ENCODE peak calls at places on chromosomes 5 and 9, in seven cellular contexts. M is H9, G is H1, W is IMR-90, N is neuronal stem cell, R is trophoblast cell, B is mesendoderm. L is an unnamed sample.

GRCh38 chr5:141919218-141920129 is 4.2 kb upstream of the DELE1 start:
- DNase-seq in M (no peak), G (no peak), W (no peak), N (no peak), R (no peak), B (no peak), L (no peak)

GRCh38 chr9:4024281-4024680 is 275.6 kb downstream of the GLIS3 start:
- DNase-seq in M (no peak), G (no peak), W (no peak), N (no peak), R (no peak), B (no peak), L (no peak)

GRCh38 chr9:4375424-4376195 is 75.7 kb upstream of the GLIS3 start:
- DNase-seq in M (no peak), G (no peak), W (peak; percentile 82), N (peak; percentile 27), R (peak; percentile 44), B (no peak), L (peak; percentile 82)

GRCh38 chr9:85061969-85062368 is 392.4 kb downstream of the NTRK2 start:
- DNase-seq in M (no peak), G (no peak), W (no peak), N (no peak), R (no peak), B (no peak), L (no peak)

GRCh38 chr5:178249191-178249989 is 16.8 kb upstream of the PHYKPL start:
- DNase-seq in M (no peak), G (no peak), W (peak; percentile 48), N (no peak), R (no peak), B (no peak), L (no peak)

GRCh38 chr5:53397845-53398244 is 82.6 kb upstream of the FST start:
- DNase-seq in M (no peak), G (no peak), W (peak; percentile 90), N (no peak), R (no peak), B (peak; percentile 37), L (peak; percentile 85)

GRCh38 chr5:149675467-149676201 is 54.5 kb upstream of the PPARGC1B start:
- DNase-seq in M (no peak), G (no peak), W (no peak), N (no peak), R (no peak), B (no peak), L (no peak)

GRCh38 chr5:88883059-88883565 is at the start of gene MEF2C:
- DNase-seq in M (peak; percentile 55), G (no peak), W (peak; percentile 81), N (peak; percentile 63), R (peak; percentile 54), B (peak; percentile 54), L (peak; percentile 91)

GRCh38 chr9:7216004-7216821 is 458.4 kb downstream of the KDM4C start:
- DNase-seq in M (no peak), G (no peak), W (peak; percentile 7), N (no peak), R (no peak), B (peak; percentile 21), L (peak; percentile 79)

GRCh38 chr9:129225815-129226214 is 47.8 kb upstream of the IER5L start:
- DNase-seq in M (peak; percentile 87), G (no peak), W (peak; percentile 73), N (peak; percentile 44), R (no peak), B (peak; percentile 94), L (peak; percentile 94)

GRCh38 chr5:80125962-80126480 is 90.9 kb downstream of the THBS4 start:
- DNase-seq in M (no peak), G (no peak), W (peak; percentile 48), N (no peak), R (peak; percentile 54), B (no peak), L (peak; percentile 59)

GRCh38 chr9:133980864-133981588 is 11.1 kb downstream of the VAV2 start:
- DNase-seq in M (no peak), G (no peak), W (no peak), N (no peak), R (no peak), B (no peak), L (no peak)

GRCh38 chr9:133979921-133980863 is 11.9 kb downstream of the VAV2 start:
- DNase-seq in M (no peak), G (no peak), W (no peak), N (no peak), R (peak; percentile 50), B (no peak), L (no peak)

GRCh38 chr9:133977421-133978201 is 14.5 kb downstream of the VAV2 start:
- DNase-seq in M (no peak), G (no peak), W (no peak), N (no peak), R (no peak), B (no peak), L (no peak)

GRCh38 chr9:133978226-133979123 is 13.6 kb downstream of the VAV2 start:
- DNase-seq in M (no peak), G (no peak), W (no peak), N (no peak), R (no peak), B (no peak), L (no peak)

DNA sequence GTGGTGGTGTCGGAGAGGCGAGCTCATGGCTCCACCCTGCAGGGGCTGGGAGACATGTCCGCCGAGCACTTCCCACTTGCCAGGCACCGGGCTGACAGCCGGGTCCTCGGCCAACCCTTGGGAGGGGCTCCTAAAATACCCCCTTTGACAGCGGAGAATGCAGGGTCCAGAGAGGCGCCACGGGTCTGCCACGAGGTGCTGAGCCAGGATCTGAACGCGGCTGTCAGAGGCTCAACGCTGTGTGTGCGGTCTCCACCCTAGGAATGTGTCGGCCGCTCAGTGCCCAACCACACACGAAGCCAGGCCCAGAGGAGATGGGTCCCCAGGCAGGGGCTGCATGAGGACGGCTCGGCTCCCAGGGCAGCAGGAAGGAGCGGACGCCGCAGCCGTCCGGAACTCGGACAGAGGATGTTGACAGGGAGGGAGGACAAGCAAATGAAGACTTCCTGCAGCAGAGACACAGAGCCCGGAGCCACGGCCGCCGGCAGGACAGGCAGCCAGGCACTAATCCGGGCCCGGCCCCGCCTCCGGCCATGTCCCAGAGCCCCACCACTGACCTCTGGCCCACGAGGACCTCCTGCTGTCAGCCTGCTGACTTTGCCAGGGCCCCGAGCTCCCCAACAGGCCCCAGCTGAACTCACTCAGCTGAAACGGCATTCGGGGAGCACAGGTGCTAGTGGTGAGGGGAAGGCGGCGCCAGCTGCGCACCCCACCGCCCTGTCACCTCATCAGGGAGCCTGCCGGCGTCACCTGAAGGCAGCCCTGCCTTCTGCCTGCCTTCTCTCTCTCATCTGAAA is 12.8 kb downstream of the VAV2 start:
- DNase-seq in M (peak; percentile 31), G (no peak), W (peak; percentile 37), N (no peak), R (peak; percentile 61), B (no peak), L (peak; percentile 48)
- H3K4me2 ChIP-seq in M (no peak overlapping the region), G (no peak overlapping the region), W (peak overlapping the region; percentile 22), N (no peak overlapping the region), R (no peak overlapping the region), B (no peak overlapping the region), L (peak overlapping the region; percentile 51)

GRCh38 chr9:133672503-133673259 is 36.5 kb downstream of the DBH start:
- DNase-seq in M (no peak), G (no peak), W (no peak), N (no peak), R (no peak), B (no peak), L (no peak)
- H3K18ac ChIP-seq in M (no peak overlapping the region), G (no peak overlapping the region), W (no peak overlapping the region), N (peak overlapping the region; percentile 36), R (no peak overlapping the region), B (no peak overlapping the region), L (no peak overlapping the region)

GRCh38 chr5:151614565-151614964 is 23.4 kb upstream of the FAT2 start:
- DNase-seq in M (no peak), G (no peak), W (no peak), N (no peak), R (no peak), B (no peak), L (no peak)

GRCh38 chr5:151611127-151611775 is 20.1 kb upstream of the FAT2 start:
- DNase-seq in M (no peak), G (no peak), W (no peak), N (no peak), R (peak; percentile 60), B (no peak), L (no peak)

GRCh38 chr5:151615431-151615830 is 24.3 kb upstream of the FAT2 start:
- DNase-seq in M (no peak), G (no peak), W (no peak), N (no peak), R (no peak), B (peak; percentile 30), L (no peak)

GRCh38 chr5:151608522-151608921 is 17.4 kb upstream of the FAT2 start:
- DNase-seq in M (no peak), G (no peak), W (no peak), N (no peak), R (no peak), B (no peak), L (no peak)

DNA sequence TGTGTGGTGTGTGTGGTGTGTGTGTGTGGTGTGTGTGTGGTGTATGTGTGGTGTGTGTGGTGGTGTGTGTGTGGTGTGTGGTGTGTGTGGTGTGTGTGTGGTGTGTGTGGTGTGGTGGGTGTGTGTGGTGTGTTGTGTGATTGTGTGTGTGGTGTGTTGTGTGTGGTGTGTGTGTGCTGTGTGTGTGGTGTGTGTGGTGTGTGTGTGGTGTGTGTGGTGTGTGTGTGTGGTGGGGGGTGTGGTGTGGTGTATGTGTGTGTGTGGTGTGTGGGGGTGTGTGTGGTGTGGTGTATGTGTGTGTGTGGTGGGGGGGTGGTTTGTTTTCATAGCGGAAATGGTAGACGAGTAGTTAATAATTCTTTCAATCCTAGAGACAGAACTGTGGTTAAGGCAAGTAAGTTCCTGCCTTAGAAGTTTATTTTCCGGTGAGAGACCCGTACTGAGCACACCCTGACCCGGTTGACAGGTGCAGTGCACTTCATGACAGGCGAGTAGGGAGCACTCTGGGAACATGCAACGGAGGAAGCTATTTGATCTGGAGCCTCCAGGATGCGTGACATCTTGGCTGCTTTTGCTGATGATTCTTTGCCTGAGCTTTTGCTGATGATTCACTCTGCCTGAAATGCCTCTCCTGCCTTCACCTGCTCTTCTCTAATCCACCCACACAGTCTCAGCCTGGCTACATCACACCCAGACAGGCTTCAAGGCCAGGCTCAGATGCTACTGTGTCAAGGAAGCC is 21.7 kb upstream of the FAT2 start:
- DNase-seq in M (no peak), G (no peak), W (peak; percentile 11), N (no peak), R (peak; percentile 70), B (peak; percentile 26), L (no peak)
- H3K4me2 ChIP-seq in M (no peak overlapping the region), G (no peak overlapping the region), W (no peak overlapping the region), N (no peak overlapping the region), R (no peak overlapping the region), B (no peak overlapping the region), L (peak overlapping the region; percentile 3)

GRCh38 chr5:61582887-61583286 is 250.8 kb downstream of the ZSWIM6 start:
- DNase-seq in M (no peak), G (no peak), W (no peak), N (no peak), R (no peak), B (no peak), L (no peak)

GRCh38 chr5:61587120-61587519 is 255.1 kb downstream of the ZSWIM6 start:
- DNase-seq in M (no peak), G (no peak), W (no peak), N (no peak), R (peak; percentile 44), B (no peak), L (peak; percentile 10)

GRCh38 chr5:61582421-61582820 is 250.4 kb downstream of the ZSWIM6 start:
- DNase-seq in M (no peak), G (no peak), W (no peak), N (no peak), R (no peak), B (no peak), L (no peak)

GRCh38 chr5:61589961-61590360 is 257.9 kb downstream of the ZSWIM6 start:
- DNase-seq in M (no peak), G (no peak), W (no peak), N (no peak), R (no peak), B (no peak), L (no peak)

GRCh38 chr5:61586096-61587084 is 254.3 kb downstream of the ZSWIM6 start:
- DNase-seq in M (no peak), G (no peak), W (no peak), N (no peak), R (no peak), B (no peak), L (no peak)
- H3K18ac ChIP-seq in M (no peak overlapping the region), G (no peak overlapping the region), W (no peak overlapping the region), N (no peak overlapping the region), R (no peak overlapping the region), B (no peak overlapping the region), L (no peak overlapping the region)

L was measured in mesenchymal stem cell.